ENCODE peak calls at places on chromosomes 7 and 10, in eight cellular contexts. One of them, this sample, is unnamed.
A peak's percentile ranks its signal among the peaks of the same experiment; 100 is the strongest.

GRCh38 chr10:4249841-4250496 is 465.0 kb upstream of the KLF6 start:
- DNase-seq in stomach: no peak
- DNase-seq in progenitor cell of endocrine pancreas: no peak
- DNase-seq in GM23248: peak; percentile 3
- DNase-seq in mesothelial cell of epicardium: no peak
- DNase-seq in NCI-H2171: no peak
- DNase-seq in pancreas: no peak
- DNase-seq in stromal cell of bone marrow: no peak
- DNase-seq in this sample: no peak

GRCh38 chr7:120725376-120726039 is 132.4 kb downstream of the TSPAN12 start:
- DNase-seq in GM23248: peak; percentile 81
- DNase-seq in pancreas: no peak
- DNase-seq in progenitor cell of endocrine pancreas: no peak
- DNase-seq in mesothelial cell of epicardium: no peak
- DNase-seq in NCI-H2171: peak; percentile 30
- DNase-seq in stromal cell of bone marrow: peak; percentile 28
- DNase-seq in stomach: no peak
- DNase-seq in this sample: peak; percentile 28

GRCh38 chr7:124072603-124073324 is 39.9 kb upstream of the TMEM229A start:
- DNase-seq in progenitor cell of endocrine pancreas: no peak
- DNase-seq in stromal cell of bone marrow: peak; percentile 51
- DNase-seq in mesothelial cell of epicardium: no peak
- DNase-seq in NCI-H2171: no peak
- DNase-seq in pancreas: no peak
- DNase-seq in stomach: no peak
- DNase-seq in GM23248: peak; percentile 52
- DNase-seq in this sample: no peak

GRCh38 chr10:101493249-101493648 is 94.8 kb downstream of the POLL start:
- DNase-seq in progenitor cell of endocrine pancreas: no peak
- DNase-seq in mesothelial cell of epicardium: no peak
- DNase-seq in GM23248: no peak
- DNase-seq in NCI-H2171: no peak
- DNase-seq in pancreas: no peak
- DNase-seq in stromal cell of bone marrow: no peak
- DNase-seq in stomach: no peak
- DNase-seq in this sample: no peak

GRCh38 chr7:149870274-149870673 is 3.5 kb upstream of the ATP6V0E2 start:
- DNase-seq in stomach: no peak
- DNase-seq in pancreas: peak; percentile 4
- DNase-seq in NCI-H2171: no peak
- DNase-seq in mesothelial cell of epicardium: no peak
- DNase-seq in GM23248: no peak
- DNase-seq in stromal cell of bone marrow: no peak
- DNase-seq in progenitor cell of endocrine pancreas: no peak
- DNase-seq in this sample: no peak

GRCh38 chr10:122462533-122463465 is 1.4 kb downstream of the HTRA1 start:
- DNase-seq in stromal cell of bone marrow: no peak
- DNase-seq in NCI-H2171: no peak
- DNase-seq in stomach: no peak
- DNase-seq in progenitor cell of endocrine pancreas: no peak
- DNase-seq in pancreas: no peak
- DNase-seq in mesothelial cell of epicardium: no peak
- DNase-seq in GM23248: peak; percentile 78
- DNase-seq in this sample: no peak

GRCh38 chr10:100184426-100185219 is 1.2 kb downstream of the ERLIN1 start:
- DNase-seq in progenitor cell of endocrine pancreas: no peak
- DNase-seq in pancreas: no peak
- DNase-seq in stomach: no peak
- DNase-seq in stromal cell of bone marrow: no peak
- DNase-seq in mesothelial cell of epicardium: no peak
- DNase-seq in NCI-H2171: peak; percentile 4
- DNase-seq in GM23248: peak; percentile 54
- DNase-seq in this sample: peak; percentile 27

GRCh38 chr7:139735466-139735865 is 42.3 kb downstream of the HIPK2 start:
- DNase-seq in GM23248: no peak
- DNase-seq in progenitor cell of endocrine pancreas: no peak
- DNase-seq in pancreas: no peak
- DNase-seq in NCI-H2171: no peak
- DNase-seq in mesothelial cell of epicardium: no peak
- DNase-seq in stromal cell of bone marrow: no peak
- DNase-seq in stomach: no peak
- DNase-seq in this sample: no peak

GRCh38 chr10:58107506-58107905 is 160.2 kb downstream of the IPMK start:
- DNase-seq in pancreas: no peak
- DNase-seq in stomach: no peak
- DNase-seq in progenitor cell of endocrine pancreas: no peak
- DNase-seq in NCI-H2171: no peak
- DNase-seq in mesothelial cell of epicardium: no peak
- DNase-seq in GM23248: peak; percentile 88
- DNase-seq in stromal cell of bone marrow: peak; percentile 92
- DNase-seq in this sample: no peak

GRCh38 chr7:119826547-119826946 is 446.4 kb upstream of the KCND2 start:
- DNase-seq in stromal cell of bone marrow: no peak
- DNase-seq in pancreas: no peak
- DNase-seq in stomach: no peak
- DNase-seq in NCI-H2171: no peak
- DNase-seq in GM23248: no peak
- DNase-seq in mesothelial cell of epicardium: no peak
- DNase-seq in progenitor cell of endocrine pancreas: no peak
- DNase-seq in this sample: no peak

GRCh38 chr7:12827219-12827821 is 139.9 kb downstream of the ARL4A start:
- DNase-seq in pancreas: no peak
- DNase-seq in stomach: no peak
- DNase-seq in NCI-H2171: no peak
- DNase-seq in mesothelial cell of epicardium: no peak
- DNase-seq in progenitor cell of endocrine pancreas: no peak
- DNase-seq in GM23248: peak; percentile 2
- DNase-seq in stromal cell of bone marrow: no peak
- DNase-seq in this sample: no peak

GRCh38 chr7:50665403-50666123 is 100.4 kb upstream of the DDC start:
- DNase-seq in stomach: no peak
- DNase-seq in mesothelial cell of epicardium: no peak
- DNase-seq in pancreas: no peak
- DNase-seq in progenitor cell of endocrine pancreas: no peak
- DNase-seq in NCI-H2171: no peak
- DNase-seq in GM23248: peak; percentile 42
- DNase-seq in stromal cell of bone marrow: peak; percentile 60
- DNase-seq in this sample: no peak

GRCh38 chr7:83819911-83820310 is 171.0 kb upstream of the SEMA3E start:
- DNase-seq in stomach: no peak
- DNase-seq in NCI-H2171: no peak
- DNase-seq in mesothelial cell of epicardium: no peak
- DNase-seq in GM23248: no peak
- DNase-seq in stromal cell of bone marrow: no peak
- DNase-seq in progenitor cell of endocrine pancreas: no peak
- DNase-seq in pancreas: no peak
- DNase-seq in this sample: no peak

GRCh38 chr10:114045071-114045737 is 1.5 kb downstream of the ADRB1 start:
- DNase-seq in pancreas: peak; percentile 21
- DNase-seq in NCI-H2171: no peak
- DNase-seq in mesothelial cell of epicardium: peak; percentile 32
- DNase-seq in stromal cell of bone marrow: no peak
- DNase-seq in GM23248: peak; percentile 52
- DNase-seq in progenitor cell of endocrine pancreas: peak; percentile 15
- DNase-seq in stomach: peak; percentile 51
- DNase-seq in this sample: peak; percentile 54

GRCh38 chr10:111082102-111082975 is 5.5 kb downstream of the ADRA2A start:
- DNase-seq in progenitor cell of endocrine pancreas: no peak
- DNase-seq in NCI-H2171: no peak
- DNase-seq in stromal cell of bone marrow: no peak
- DNase-seq in stomach: no peak
- DNase-seq in mesothelial cell of epicardium: no peak
- DNase-seq in GM23248: no peak
- DNase-seq in pancreas: no peak
- DNase-seq in this sample: no peak

GRCh38 chr7:6290345-6290744 is 17.9 kb upstream of the CYTH3 start:
- DNase-seq in progenitor cell of endocrine pancreas: no peak
- DNase-seq in stromal cell of bone marrow: no peak
- DNase-seq in pancreas: no peak
- DNase-seq in NCI-H2171: no peak
- DNase-seq in mesothelial cell of epicardium: no peak
- DNase-seq in stomach: no peak
- DNase-seq in GM23248: peak; percentile 46
- DNase-seq in this sample: no peak

GRCh38 chr10:110739811-110740271 is 95.7 kb downstream of the RBM20 start:
- DNase-seq in stomach: no peak
- DNase-seq in progenitor cell of endocrine pancreas: no peak
- DNase-seq in stromal cell of bone marrow: no peak
- DNase-seq in mesothelial cell of epicardium: no peak
- DNase-seq in NCI-H2171: no peak
- DNase-seq in GM23248: no peak
- DNase-seq in pancreas: no peak
- DNase-seq in this sample: no peak

GRCh38 chr10:80487791-80488538 is 33.9 kb downstream of the TSPAN14 start:
- DNase-seq in GM23248: no peak
- DNase-seq in progenitor cell of endocrine pancreas: no peak
- DNase-seq in stromal cell of bone marrow: no peak
- DNase-seq in NCI-H2171: no peak
- DNase-seq in mesothelial cell of epicardium: no peak
- DNase-seq in stomach: peak; percentile 39
- DNase-seq in pancreas: no peak
- DNase-seq in this sample: no peak

GRCh38 chr7:139623518-139623917 is 100.0 kb downstream of the CLEC2L start:
- DNase-seq in pancreas: no peak
- DNase-seq in mesothelial cell of epicardium: no peak
- DNase-seq in stomach: no peak
- DNase-seq in GM23248: peak; percentile 6
- DNase-seq in NCI-H2171: no peak
- DNase-seq in progenitor cell of endocrine pancreas: no peak
- DNase-seq in stromal cell of bone marrow: no peak
- DNase-seq in this sample: no peak

GRCh38 chr10:69869291-69869841 is 67.7 kb downstream of the COL13A1 start:
- DNase-seq in NCI-H2171: no peak
- DNase-seq in GM23248: peak; percentile 88
- DNase-seq in stromal cell of bone marrow: peak; percentile 81
- DNase-seq in stomach: peak; percentile 66
- DNase-seq in pancreas: no peak
- DNase-seq in progenitor cell of endocrine pancreas: no peak
- DNase-seq in mesothelial cell of epicardium: no peak
- DNase-seq in this sample: no peak

GRCh38 chr10:125038637-125039036 is 96.7 kb downstream of the ZRANB1 start:
- DNase-seq in pancreas: peak; percentile 76
- DNase-seq in GM23248: no peak
- DNase-seq in stromal cell of bone marrow: no peak
- DNase-seq in NCI-H2171: no peak
- DNase-seq in stomach: peak; percentile 81
- DNase-seq in mesothelial cell of epicardium: no peak
- DNase-seq in progenitor cell of endocrine pancreas: no peak
- DNase-seq in this sample: no peak

GRCh38 chr10:90779573-90779972 is 78.3 kb downstream of the HTR7 start:
- DNase-seq in pancreas: no peak
- DNase-seq in progenitor cell of endocrine pancreas: no peak
- DNase-seq in NCI-H2171: no peak
- DNase-seq in stromal cell of bone marrow: no peak
- DNase-seq in stomach: no peak
- DNase-seq in GM23248: peak; percentile 14
- DNase-seq in mesothelial cell of epicardium: no peak
- DNase-seq in this sample: no peak

GRCh38 chr7:135744938-135745701 is 3.5 kb downstream of the FAM180A start:
- DNase-seq in NCI-H2171: no peak
- DNase-seq in stromal cell of bone marrow: peak; percentile 76
- DNase-seq in GM23248: peak; percentile 96
- DNase-seq in mesothelial cell of epicardium: no peak
- DNase-seq in pancreas: no peak
- DNase-seq in stomach: no peak
- DNase-seq in progenitor cell of endocrine pancreas: no peak
- DNase-seq in this sample: no peak

GRCh38 chr7:73701357-73701995 is 18.0 kb downstream of the STX1A start:
- DNase-seq in stromal cell of bone marrow: no peak
- DNase-seq in progenitor cell of endocrine pancreas: peak; percentile 47
- DNase-seq in mesothelial cell of epicardium: no peak
- DNase-seq in pancreas: peak; percentile 60
- DNase-seq in GM23248: peak; percentile 60
- DNase-seq in NCI-H2171: no peak
- DNase-seq in stomach: no peak
- DNase-seq in this sample: peak; percentile 63

GRCh38 chr10:111360260-111360925 is 283.6 kb downstream of the ADRA2A start:
- DNase-seq in GM23248: peak; percentile 62
- DNase-seq in stromal cell of bone marrow: peak; percentile 10
- DNase-seq in pancreas: peak; percentile 69
- DNase-seq in NCI-H2171: no peak
- DNase-seq in mesothelial cell of epicardium: no peak
- DNase-seq in stomach: peak; percentile 51
- DNase-seq in progenitor cell of endocrine pancreas: peak; percentile 28
- DNase-seq in this sample: peak; percentile 13

GRCh38 chr10:124740374-124741280 is 3.6 kb downstream of the FAM53B start:
- DNase-seq in progenitor cell of endocrine pancreas: no peak
- DNase-seq in stomach: no peak
- DNase-seq in GM23248: peak; percentile 74
- DNase-seq in pancreas: peak; percentile 44
- DNase-seq in mesothelial cell of epicardium: no peak
- DNase-seq in NCI-H2171: no peak
- DNase-seq in stromal cell of bone marrow: no peak
- DNase-seq in this sample: peak; percentile 65